ENCODE peak calls at places on chromosomes 12 and 14, in four cellular contexts. One of them, this sample, is unnamed.
A peak's percentile ranks its signal among the peaks of the same experiment; 100 is the strongest.

GRCh38 chr12:107310621-107311020 is 217.3 kb upstream of the CRY1 start:
- DNase-seq in AG08395: no peak
- DNase-seq in iris pigment epithelial cell: no peak
- DNase-seq in A172: no peak
- DNase-seq in this sample: no peak

GRCh38 chr12:31267966-31268365 is 58.0 kb downstream of the SINHCAF start:
- DNase-seq in AG08395: no peak
- DNase-seq in iris pigment epithelial cell: peak; percentile 28
- DNase-seq in A172: no peak
- DNase-seq in this sample: no peak

GRCh38 chr12:100058482-100059029 is 73.8 kb upstream of the ANKS1B start:
- DNase-seq in AG08395: peak; percentile 80
- DNase-seq in iris pigment epithelial cell: peak; percentile 94
- DNase-seq in A172: peak; percentile 86
- DNase-seq in this sample: no peak

GRCh38 chr12:62878211-62878610 is 56.7 kb downstream of the PPM1H start:
- DNase-seq in AG08395: no peak
- DNase-seq in iris pigment epithelial cell: no peak
- DNase-seq in A172: no peak
- DNase-seq in this sample: no peak

GRCh38 chr12:46770501-46771183 is 55.2 kb downstream of the SLC38A4 start:
- DNase-seq in AG08395: peak; percentile 37
- DNase-seq in iris pigment epithelial cell: peak; percentile 77
- DNase-seq in A172: peak; percentile 5
- DNase-seq in this sample: no peak

GRCh38 chr12:65505321-65506121 is 227.0 kb downstream of the MSRB3 start:
- DNase-seq in AG08395: no peak
- DNase-seq in iris pigment epithelial cell: no peak
- DNase-seq in A172: no peak
- DNase-seq in this sample: no peak

GRCh38 chr14:91377700-91378652 is 39.6 kb downstream of the CCDC88C start:
- DNase-seq in AG08395: peak; percentile 35
- DNase-seq in iris pigment epithelial cell: no peak
- DNase-seq in A172: peak; percentile 16
- DNase-seq in this sample: no peak

GRCh38 chr14:74308695-74309094 is 6.0 kb upstream of the ABCD4 start:
- DNase-seq in AG08395: no peak
- DNase-seq in iris pigment epithelial cell: no peak
- DNase-seq in A172: no peak
- DNase-seq in this sample: no peak

GRCh38 chr12:55708695-55709233 is 1.1 kb upstream of the ITGA7 start:
- DNase-seq in AG08395: no peak
- DNase-seq in iris pigment epithelial cell: no peak
- DNase-seq in A172: no peak
- DNase-seq in this sample: peak; percentile 77

GRCh38 chr14:89241265-89241664 is 175.8 kb downstream of the FOXN3 start:
- DNase-seq in AG08395: no peak
- DNase-seq in iris pigment epithelial cell: no peak
- DNase-seq in A172: no peak
- DNase-seq in this sample: peak; percentile 38

GRCh38 chr12:93860659-93861373 is 183.6 kb downstream of the CRADD start:
- DNase-seq in AG08395: no peak
- DNase-seq in iris pigment epithelial cell: no peak
- DNase-seq in A172: no peak
- DNase-seq in this sample: no peak

GRCh38 chr12:132100306-132101065 is 43.6 kb downstream of the DDX51 start:
- DNase-seq in AG08395: no peak
- DNase-seq in iris pigment epithelial cell: no peak
- DNase-seq in A172: no peak
- DNase-seq in this sample: no peak

GRCh38 chr12:54299515-54300266 is 1.1 kb downstream of the NFE2 start:
- DNase-seq in AG08395: peak; percentile 47
- DNase-seq in iris pigment epithelial cell: no peak
- DNase-seq in A172: no peak
- DNase-seq in this sample: no peak

GRCh38 chr12:57864811-57865751 is 18.6 kb upstream of the CTDSP2 start:
- DNase-seq in AG08395: peak; percentile 92
- DNase-seq in iris pigment epithelial cell: peak; percentile 90
- DNase-seq in A172: peak; percentile 69
- DNase-seq in this sample: peak; percentile 94

GRCh38 chr14:22002860-22003284 is 329.3 kb upstream of the OR4E1 start:
- DNase-seq in AG08395: no peak
- DNase-seq in iris pigment epithelial cell: no peak
- DNase-seq in A172: no peak
- DNase-seq in this sample: no peak

GRCh38 chr14:71532349-71532748 is 399.9 kb upstream of the RGS6 start:
- DNase-seq in AG08395: no peak
- DNase-seq in iris pigment epithelial cell: peak; percentile 85
- DNase-seq in A172: peak; percentile 31
- DNase-seq in this sample: no peak

GRCh38 chr14:90850487-90850886 is 34.3 kb upstream of the TTC7B start:
- DNase-seq in AG08395: no peak
- DNase-seq in iris pigment epithelial cell: peak; percentile 55
- DNase-seq in A172: peak; percentile 95
- DNase-seq in this sample: no peak

GRCh38 chr14:34782031-34782430 is 67.6 kb upstream of the CFL2 start:
- DNase-seq in AG08395: no peak
- DNase-seq in iris pigment epithelial cell: peak; percentile 37
- DNase-seq in A172: no peak
- DNase-seq in this sample: no peak

GRCh38 chr12:132160016-132160415 is 15.8 kb downstream of the NOC4L start:
- DNase-seq in AG08395: no peak
- DNase-seq in iris pigment epithelial cell: no peak
- DNase-seq in A172: no peak
- DNase-seq in this sample: no peak

GRCh38 chr12:124445121-124445718 is 122.2 kb downstream of the NCOR2 start:
- DNase-seq in AG08395: no peak
- DNase-seq in iris pigment epithelial cell: no peak
- DNase-seq in A172: no peak
- DNase-seq in this sample: no peak

GRCh38 chr14:85867450-85867849 is 337.5 kb downstream of the FLRT2 start:
- DNase-seq in AG08395: no peak
- DNase-seq in iris pigment epithelial cell: no peak
- DNase-seq in A172: no peak
- DNase-seq in this sample: no peak

GRCh38 chr12:47098099-47098498 is 18.3 kb upstream of the AMIGO2 start:
- DNase-seq in AG08395: no peak
- DNase-seq in iris pigment epithelial cell: no peak
- DNase-seq in A172: no peak
- DNase-seq in this sample: no peak

GRCh38 chr14:95683793-95684192 is 2.4 kb upstream of the TCL1B start:
- DNase-seq in AG08395: no peak
- DNase-seq in iris pigment epithelial cell: no peak
- DNase-seq in A172: no peak
- DNase-seq in this sample: no peak

This sample was measured in ascending aorta.